ENCODE peak calls at places on chromosomes 2 and 18, in five cellular contexts. One of them, this sample, is unnamed.
A peak's percentile ranks its signal among the peaks of the same experiment; 100 is the strongest.

GRCh38 chr2:240502430-240503121 is 55.2 kb downstream of the ANKMY1 start:
- DNase-seq in astrocyte: no peak
- DNase-seq in neural progenitor cell: no peak
- DNase-seq in adrenal gland: no peak
- DNase-seq in MM.1S: no peak
- DNase-seq in this sample: peak; percentile 11

GRCh38 chr18:1075310-1075709 is 170.6 kb downstream of the ADCYAP1 start:
- DNase-seq in astrocyte: no peak
- DNase-seq in neural progenitor cell: no peak
- DNase-seq in adrenal gland: no peak
- DNase-seq in MM.1S: no peak
- DNase-seq in this sample: no peak

GRCh38 chr2:211035548-211036185 is 479.3 kb downstream of the CPS1 start:
- DNase-seq in neural progenitor cell: peak; percentile 53
- DNase-seq in adrenal gland: peak; percentile 36
- DNase-seq in MM.1S: peak; percentile 48
- DNase-seq in astrocyte: peak; percentile 11
- DNase-seq in this sample: no peak

GRCh38 chr18:55575949-55576348 is 12.0 kb downstream of the TCF4 start:
- DNase-seq in astrocyte: no peak
- DNase-seq in adrenal gland: no peak
- DNase-seq in MM.1S: no peak
- DNase-seq in neural progenitor cell: no peak
- DNase-seq in this sample: no peak

GRCh38 chr2:46914578-46915230 is 902 bp downstream of the MCFD2 start:
- DNase-seq in astrocyte: no peak
- DNase-seq in adrenal gland: no peak
- DNase-seq in neural progenitor cell: no peak
- DNase-seq in MM.1S: no peak
- DNase-seq in this sample: no peak

GRCh38 chr2:215442392-215442787 is 6.5 kb upstream of the FN1 start:
- DNase-seq in adrenal gland: no peak
- DNase-seq in astrocyte: no peak
- DNase-seq in MM.1S: no peak
- DNase-seq in neural progenitor cell: no peak
- DNase-seq in this sample: no peak

GRCh38 chr2:75079575-75079974 is 119.7 kb downstream of the TACR1 start:
- DNase-seq in neural progenitor cell: peak; percentile 21
- DNase-seq in adrenal gland: no peak
- DNase-seq in astrocyte: peak; percentile 12
- DNase-seq in MM.1S: no peak
- DNase-seq in this sample: no peak

GRCh38 chr2:25314514-25315315 is 27.0 kb downstream of the DNMT3A start:
- DNase-seq in astrocyte: peak; percentile 38
- DNase-seq in neural progenitor cell: peak; percentile 81
- DNase-seq in adrenal gland: peak; percentile 72
- DNase-seq in MM.1S: no peak
- DNase-seq in this sample: no peak

GRCh38 chr2:223835701-223836532 is 1.5 kb downstream of the AP1S3 start:
- DNase-seq in MM.1S: peak; percentile 49
- DNase-seq in neural progenitor cell: no peak
- DNase-seq in astrocyte: no peak
- DNase-seq in adrenal gland: no peak
- DNase-seq in this sample: no peak

GRCh38 chr2:206430452-206430851 is 12.9 kb upstream of the ADAM23 start:
- DNase-seq in adrenal gland: no peak
- DNase-seq in MM.1S: no peak
- DNase-seq in neural progenitor cell: no peak
- DNase-seq in astrocyte: no peak
- DNase-seq in this sample: no peak

GRCh38 chr2:64943387-64944150 is 45.6 kb upstream of the SLC1A4 start:
- DNase-seq in astrocyte: peak; percentile 50
- DNase-seq in neural progenitor cell: no peak
- DNase-seq in adrenal gland: peak; percentile 97
- DNase-seq in MM.1S: no peak
- DNase-seq in this sample: peak; percentile 62

GRCh38 chr2:174681099-174681982 is 82.9 kb downstream of the CHRNA1 start:
- DNase-seq in MM.1S: no peak
- DNase-seq in astrocyte: no peak
- DNase-seq in neural progenitor cell: peak; percentile 56
- DNase-seq in adrenal gland: no peak
- DNase-seq in this sample: no peak

GRCh38 chr18:7600528-7601248 is 33.6 kb downstream of the PTPRM start:
- DNase-seq in neural progenitor cell: no peak
- DNase-seq in astrocyte: no peak
- DNase-seq in MM.1S: no peak
- DNase-seq in adrenal gland: no peak
- DNase-seq in this sample: no peak

GRCh38 chr2:235027558-235028214 is 75.9 kb downstream of the SH3BP4 start:
- DNase-seq in neural progenitor cell: no peak
- DNase-seq in astrocyte: peak; percentile 80
- DNase-seq in adrenal gland: peak; percentile 82
- DNase-seq in MM.1S: no peak
- DNase-seq in this sample: no peak

GRCh38 chr18:22493940-22494339 is 76.2 kb upstream of the CTAGE1 start:
- DNase-seq in astrocyte: peak; percentile 72
- DNase-seq in MM.1S: no peak
- DNase-seq in neural progenitor cell: no peak
- DNase-seq in adrenal gland: no peak
- DNase-seq in this sample: no peak

GRCh38 chr2:1655461-1655860 is 88.9 kb downstream of the PXDN start:
- DNase-seq in MM.1S: no peak
- DNase-seq in astrocyte: peak; percentile 44
- DNase-seq in adrenal gland: no peak
- DNase-seq in neural progenitor cell: no peak
- DNase-seq in this sample: no peak
- H3K27ac ChIP-seq in MM.1S: no peak overlapping the region
- H3K27ac ChIP-seq in astrocyte: peak overlapping the region; percentile 99
- H3K27ac ChIP-seq in adrenal gland: no peak overlapping the region
- H3K27ac ChIP-seq in neural progenitor cell: no peak overlapping the region
- H3K27ac ChIP-seq in this sample: peak overlapping the region; percentile 76

GRCh38 chr2:231545105-231545902 is 15.1 kb upstream of the NMUR1 start:
- DNase-seq in neural progenitor cell: no peak
- DNase-seq in astrocyte: peak; percentile 83
- DNase-seq in adrenal gland: peak; percentile 37
- DNase-seq in MM.1S: peak; percentile 91
- DNase-seq in this sample: no peak
- TF ChIP-seq CTCF in neural progenitor cell: no peak
- TF ChIP-seq CTCF in astrocyte: no peak
- TF ChIP-seq CTCF in adrenal gland: no peak
- TF ChIP-seq CTCF in MM.1S: no peak
- TF ChIP-seq CTCF in this sample: no peak

GRCh38 chr18:34385306-34385705 is 160.6 kb upstream of the NOL4 start:
- DNase-seq in neural progenitor cell: no peak
- DNase-seq in astrocyte: no peak
- DNase-seq in MM.1S: no peak
- DNase-seq in adrenal gland: no peak
- DNase-seq in this sample: no peak
- H3K36me3 ChIP-seq in neural progenitor cell: no peaks in the 10 kb centered on the region
- H3K36me3 ChIP-seq in astrocyte: no peaks in the 10 kb centered on the region
- H3K36me3 ChIP-seq in MM.1S: no peaks in the 10 kb centered on the region
- H3K36me3 ChIP-seq in adrenal gland: no peaks in the 10 kb centered on the region
- H3K36me3 ChIP-seq in this sample: no peaks in the 10 kb centered on the region

GRCh38 chr2:232870766-232871371 is 805 bp downstream of the SNORC start:
- DNase-seq in adrenal gland: no peak
- DNase-seq in astrocyte: no peak
- DNase-seq in MM.1S: no peak
- DNase-seq in neural progenitor cell: no peak
- DNase-seq in this sample: no peak

GRCh38 chr2:232871418-232871834 is 1.4 kb downstream of the SNORC start:
- DNase-seq in neural progenitor cell: no peak
- DNase-seq in astrocyte: no peak
- DNase-seq in adrenal gland: no peak
- DNase-seq in MM.1S: no peak
- DNase-seq in this sample: no peak

GRCh38 chr2:232870002-232870765 is at the start of gene SNORC:
- DNase-seq in astrocyte: no peak
- DNase-seq in neural progenitor cell: no peak
- DNase-seq in adrenal gland: no peak
- DNase-seq in MM.1S: no peak
- DNase-seq in this sample: no peak

GRCh38 chr2:232871835-232872736 is 2.0 kb downstream of the SNORC start:
- DNase-seq in neural progenitor cell: no peak
- DNase-seq in adrenal gland: no peak
- DNase-seq in MM.1S: no peak
- DNase-seq in astrocyte: no peak
- DNase-seq in this sample: no peak

DNA sequence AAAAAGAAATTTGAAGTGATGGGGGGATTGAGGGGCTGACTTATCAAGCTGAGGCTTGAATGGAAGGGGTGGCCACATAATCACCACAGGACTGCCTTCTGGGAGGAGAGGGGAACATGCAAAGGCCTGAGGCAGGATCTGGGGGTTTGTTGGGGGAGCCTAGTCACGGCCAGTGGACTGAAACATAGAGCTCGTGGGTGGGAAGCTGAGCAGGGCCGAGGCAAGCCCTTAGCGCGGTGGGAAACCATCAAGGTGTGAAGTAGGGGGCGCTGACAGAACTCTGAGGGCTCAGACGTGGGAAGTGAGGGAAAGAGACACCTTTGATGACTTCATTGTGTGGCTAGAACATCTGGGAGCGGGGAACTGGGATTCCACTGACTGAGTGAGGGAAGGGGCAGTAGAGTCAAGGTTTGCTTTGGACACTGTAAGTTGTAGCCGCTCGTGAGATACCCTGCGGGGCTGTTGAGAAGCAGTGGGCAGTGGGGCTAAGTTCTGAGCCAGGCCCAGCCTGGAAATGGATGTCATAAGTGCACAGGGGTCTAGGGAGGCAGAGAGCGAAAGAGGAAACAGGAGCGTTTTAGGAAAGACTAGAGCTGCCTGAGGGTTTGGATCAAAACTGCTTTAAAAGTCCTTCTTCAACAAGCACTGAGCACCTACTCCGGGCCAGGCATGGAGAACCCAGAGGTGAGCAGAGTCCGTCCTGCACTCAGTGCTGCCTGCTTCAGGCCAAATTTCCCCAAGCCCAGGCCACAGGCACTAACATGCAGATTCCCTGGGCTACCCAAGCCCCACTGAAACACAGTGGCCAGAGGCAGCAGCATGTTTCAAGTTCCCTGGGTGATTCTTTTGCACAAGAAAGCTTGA is 694 bp upstream of the SNORC start:
- DNase-seq in adrenal gland: no peak
- DNase-seq in neural progenitor cell: peak; percentile 35
- DNase-seq in MM.1S: no peak
- DNase-seq in astrocyte: no peak
- DNase-seq in this sample: no peak
- H3K27ac ChIP-seq in adrenal gland: no peak overlapping the region
- H3K27ac ChIP-seq in neural progenitor cell: no peak overlapping the region
- H3K27ac ChIP-seq in MM.1S: no peak overlapping the region
- H3K27ac ChIP-seq in astrocyte: no peak overlapping the region
- H3K27ac ChIP-seq in this sample: no peak overlapping the region

GRCh38 chr2:143282684-143283083 is 153.5 kb downstream of the ARHGAP15 start:
- DNase-seq in neural progenitor cell: peak; percentile 15
- DNase-seq in MM.1S: no peak
- DNase-seq in adrenal gland: no peak
- DNase-seq in astrocyte: no peak
- DNase-seq in this sample: no peak
- TF ChIP-seq CTCF in neural progenitor cell: peak; percentile 54
- TF ChIP-seq CTCF in MM.1S: peak; percentile 37
- TF ChIP-seq CTCF in adrenal gland: no peak
- TF ChIP-seq CTCF in astrocyte: peak; percentile 30
- TF ChIP-seq CTCF in this sample: no peak

DNA sequence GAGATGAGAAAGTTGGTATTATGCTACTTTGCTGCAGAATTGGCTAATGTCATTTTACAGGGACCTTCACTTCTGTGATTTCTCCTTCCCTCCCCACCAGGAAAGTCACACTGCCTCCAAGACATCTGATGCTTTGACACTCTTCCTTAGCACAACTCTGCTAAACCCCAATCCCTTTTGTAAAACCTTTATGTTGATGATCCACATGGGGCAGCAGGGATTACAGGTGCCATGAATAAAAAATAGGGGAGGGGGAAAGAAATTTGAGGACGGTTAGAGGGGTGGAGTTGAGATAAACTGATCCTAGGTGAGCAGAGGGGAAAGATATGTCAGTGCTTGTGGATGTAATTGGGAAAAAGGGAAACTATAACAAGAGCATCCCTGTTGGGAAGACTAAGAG is 26.4 kb downstream of the CCNT2 start:
- DNase-seq in MM.1S: no peak
- DNase-seq in neural progenitor cell: peak; percentile 35
- DNase-seq in astrocyte: no peak
- DNase-seq in adrenal gland: no peak
- DNase-seq in this sample: no peak
- H3K36me3 ChIP-seq in MM.1S: peaks cover 27% of the 10 kb centered on the region
- H3K36me3 ChIP-seq in neural progenitor cell: peaks cover 19% of the 10 kb centered on the region
- H3K36me3 ChIP-seq in astrocyte: peaks cover 44% of the 10 kb centered on the region
- H3K36me3 ChIP-seq in adrenal gland: peaks cover 48% of the 10 kb centered on the region
- H3K36me3 ChIP-seq in this sample: peaks cover 43% of the 10 kb centered on the region

DNA sequence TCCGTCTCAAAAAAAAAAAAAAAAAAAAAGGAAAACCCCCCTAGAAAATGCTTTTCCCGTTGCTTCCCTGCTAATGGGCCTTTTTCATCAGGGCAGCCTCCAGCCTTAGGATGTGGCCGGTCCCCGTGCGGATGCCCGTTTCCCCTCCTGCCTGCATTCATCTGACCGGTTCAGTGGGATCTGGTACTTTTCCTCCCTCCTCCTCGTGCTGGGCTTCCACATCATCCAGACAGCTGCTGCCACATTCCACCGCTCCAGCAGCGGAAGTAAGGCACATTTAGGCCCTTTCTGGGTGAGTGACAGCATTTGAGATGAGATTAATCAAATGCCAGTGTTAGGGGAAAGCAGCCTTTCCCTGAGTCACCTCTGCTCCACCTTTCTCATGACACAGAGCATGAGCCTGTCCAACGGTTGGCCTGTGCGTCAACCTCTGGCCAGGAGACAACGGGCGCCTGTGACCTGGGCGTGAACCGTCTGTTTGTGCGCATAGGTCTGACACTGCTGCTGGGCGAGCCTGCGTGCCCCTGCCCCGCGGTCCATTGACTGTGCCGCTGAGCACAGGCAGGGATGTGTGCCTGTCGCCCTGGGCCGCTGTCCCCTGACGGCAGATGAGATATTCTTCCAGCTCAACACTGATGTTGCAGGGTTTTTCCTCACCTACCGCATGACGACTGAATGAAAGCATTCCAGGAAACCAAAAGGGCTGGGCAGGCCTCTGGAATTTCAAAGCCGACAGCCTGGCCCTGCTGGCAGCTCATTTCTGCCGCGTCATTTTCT is 174.0 kb downstream of the TGIF1 start:
- DNase-seq in adrenal gland: peak; percentile 91
- DNase-seq in MM.1S: no peak
- DNase-seq in astrocyte: peak; percentile 98
- DNase-seq in neural progenitor cell: peak; percentile 93
- DNase-seq in this sample: peak; percentile 93
- H3K27ac ChIP-seq in adrenal gland: peak overlapping the region; percentile 74
- H3K27ac ChIP-seq in MM.1S: no peak overlapping the region
- H3K27ac ChIP-seq in astrocyte: peak overlapping the region; percentile 99
- H3K27ac ChIP-seq in neural progenitor cell: peak overlapping the region; percentile 97
- H3K27ac ChIP-seq in this sample: peak overlapping the region; percentile 80

This sample was measured in right atrium auricular region.